ENCODE peak calls at places on chromosomes 5 and 9, in seven cellular contexts. H, M, O, K, Q, N and E are unnamed samples.

GRCh38 chr5:14737309-14737708 is 72.8 kb downstream of the OTULIN start:
- DNase-seq in H (peak; percentile 77), M (no peak), O (no peak), K (no peak), Q (no peak), N (no peak), E (no peak)

GRCh38 chr9:32251539-32251938 is 132.9 kb upstream of the ACO1 start:
- DNase-seq in H (peak; percentile 81), M (peak; percentile 39), O (peak; percentile 33), K (peak; percentile 75), Q (no peak), N (no peak), E (peak; percentile 18)

GRCh38 chr5:79689541-79690466 is at the start of gene CMYA5:
- DNase-seq in H (peak; percentile 89), M (no peak), O (no peak), K (no peak), Q (no peak), N (peak; percentile 78), E (peak; percentile 49)

GRCh38 chr5:176740131-176740701 is 70.1 kb upstream of the UNC5A start:
- DNase-seq in H (peak; percentile 54), M (no peak), O (no peak), K (no peak), Q (peak; percentile 33), N (no peak), E (no peak)

GRCh38 chr5:10567781-10568321 is 4.0 kb downstream of the ANKRD33B start:
- DNase-seq in H (no peak), M (no peak), O (no peak), K (no peak), Q (peak; percentile 47), N (no peak), E (peak; percentile 59)

GRCh38 chr5:81878333-81878732 is 93.5 kb upstream of the ATG10 start:
- DNase-seq in H (no peak), M (no peak), O (no peak), K (no peak), Q (no peak), N (no peak), E (no peak)

GRCh38 chr9:77011973-77012817 is 7.3 kb upstream of the FOXB2 start:
- DNase-seq in H (peak; percentile 90), M (peak; percentile 82), O (no peak), K (peak; percentile 38), Q (no peak), N (no peak), E (peak; percentile 37)

GRCh38 chr9:115671236-115671770 is 482.3 kb upstream of the PAPPA start:
- DNase-seq in H (no peak), M (no peak), O (no peak), K (no peak), Q (no peak), N (no peak), E (peak; percentile 75)

GRCh38 chr5:135551593-135552447 is 16.1 kb upstream of the NEUROG1 start:
- DNase-seq in H (peak; percentile 95), M (peak; percentile 79), O (peak; percentile 26), K (peak; percentile 79), Q (peak; percentile 82), N (no peak), E (peak; percentile 71)

GRCh38 chr5:179731791-179732411 is 721 bp upstream of the MAML1 start:
- DNase-seq in H (peak; percentile 86), M (no peak), O (no peak), K (no peak), Q (peak; percentile 73), N (peak; percentile 84), E (peak; percentile 97)